ENCODE peak calls at places on chromosomes 11 and 22, in eight cellular contexts. A is K562, L is tibial nerve, T is A549, B is H1, W is GM12878, C is stomach, U is upper lobe of left lung. N is an unnamed sample.

GRCh38 chr11:63673579-63673978 is 2.4 kb upstream of the ATL3 start:
- DNase-seq in W (no peak), T (no peak), B (no peak), A (no peak), L (no peak), U (no peak), C (no peak), N (no peak)

GRCh38 chr22:20799449-20799848 is 25.5 kb downstream of the SERPIND1 start:
- DNase-seq in B (no peak), A (no peak), U (no peak), W (no peak), L (no peak), C (no peak), T (no peak), N (no peak)

GRCh38 chr22:27537481-27537891 is 264.1 kb downstream of the MN1 start:
- DNase-seq in A (no peak), B (no peak), U (no peak), C (no peak), W (no peak), L (no peak), T (no peak), N (peak)

GRCh38 chr11:33735426-33736147 is 636 bp downstream of the CD59 start:
- DNase-seq in L (no peak), T (peak), U (peak), C (peak), W (peak), A (peak), B (no peak), N (no peak)

GRCh38 chr11:121540627-121541026 is 87.9 kb upstream of the SORL1-AS1 start:
- DNase-seq in B (no peak), L (no peak), U (no peak), C (no peak), W (peak), T (no peak), A (no peak), N (no peak)

GRCh38 chr11:10762913-10763421 is 11.9 kb downstream of the CTR9 start:
- DNase-seq in T (no peak), W (no peak), B (no peak), C (no peak), L (no peak), U (no peak), A (no peak), N (no peak)

GRCh38 chr11:89477175-89477574 is 14.0 kb downstream of the NOX4 start:
- DNase-seq in U (no peak), W (no peak), B (no peak), C (peak), L (no peak), A (no peak), T (peak), N (no peak)

GRCh38 chr22:23754220-23754919 is at the start of gene VPREB3:
- DNase-seq in U (no peak), W (no peak), L (no peak), B (no peak), T (no peak), C (no peak), A (no peak), N (no peak)

GRCh38 chr22:24008022-24008283 is 2.7 kb upstream of the GSTT4 start:
- DNase-seq in A (no peak), C (no peak), L (no peak), W (no peak), U (no peak), T (no peak), B (no peak), N (peak)

GRCh38 chr11:95398437-95399112 is 167.6 kb upstream of the SESN3 start:
- DNase-seq in W (no peak), T (peak), A (peak), C (no peak), B (no peak), U (no peak), L (no peak), N (no peak)

GRCh38 chr11:26823963-26824362 is 102.1 kb upstream of the SLC5A12 start:
- DNase-seq in U (no peak), A (no peak), C (no peak), B (no peak), L (no peak), T (no peak), W (no peak), N (no peak)

GRCh38 chr11:113690619-113691569 is 15.2 kb downstream of the TMPRSS5 start:
- DNase-seq in C (peak), B (peak), U (no peak), L (peak), W (no peak), T (peak), A (peak), N (no peak)

GRCh38 chr22:36360871-36361383 is 26.8 kb downstream of the MYH9 start:
- DNase-seq in A (no peak), U (no peak), B (no peak), L (no peak), C (no peak), W (no peak), T (no peak), N (no peak)

GRCh38 chr11:46912526-46913150 is 5.7 kb downstream of the LRP4 start:
- DNase-seq in L (no peak), C (no peak), B (peak), A (no peak), T (no peak), W (no peak), U (no peak), N (no peak)

GRCh38 chr11:114562166-114562916 is 2.7 kb upstream of the NXPE1 start:
- DNase-seq in W (no peak), U (no peak), A (no peak), C (no peak), L (no peak), T (no peak), B (no peak), N (no peak)

GRCh38 chr11:85826096-85826855 is 15.3 kb upstream of the SYTL2 start:
- DNase-seq in T (peak), W (no peak), C (no peak), B (no peak), A (peak), L (no peak), U (no peak), N (no peak)

GRCh38 chr11:23540101-23540561 is 679.9 kb upstream of the CCDC179 start:
- DNase-seq in W (peak), L (no peak), C (no peak), T (peak), B (peak), U (no peak), A (peak), N (peak)

GRCh38 chr11:113176971-113177370 is 137.4 kb upstream of the TTC12 start:
- DNase-seq in C (no peak), B (no peak), W (no peak), T (no peak), L (no peak), A (no peak), U (no peak), N (no peak)

GRCh38 chr11:78907636-78908035 is 333.0 kb upstream of the NARS2 start:
- DNase-seq in T (no peak), C (no peak), A (no peak), B (no peak), L (no peak), W (no peak), U (no peak), N (no peak)

GRCh38 chr22:38025514-38025913 is 31.7 kb upstream of the PICK1 start:
- DNase-seq in C (no peak), T (no peak), A (no peak), U (no peak), B (no peak), W (no peak), L (no peak), N (no peak)

GRCh38 chr22:39236321-39237275 is 8.2 kb downstream of the PDGFB start:
- DNase-seq in U (peak), B (no peak), T (no peak), A (peak), W (peak), C (peak), L (no peak), N (no peak)

GRCh38 chr11:114377612-114378267 is 22.6 kb downstream of the C11orf71 start:
- DNase-seq in T (no peak), L (no peak), U (no peak), A (no peak), B (no peak), C (no peak), W (no peak), N (no peak)

GRCh38 chr11:2750601-2751522 is 51.1 kb upstream of the KCNQ1OT1 start:
- DNase-seq in W (no peak), U (no peak), L (no peak), B (no peak), T (no peak), C (peak), A (no peak), N (peak)

GRCh38 chr11:31106963-31107576 is 262.5 kb downstream of the DCDC1 start:
- DNase-seq in C (peak), L (peak), B (peak), W (no peak), U (peak), T (peak), A (peak), N (no peak)

GRCh38 chr11:124643605-124644425 is 21.2 kb downstream of the TBRG1 start:
- DNase-seq in L (no peak), A (peak), U (no peak), B (no peak), C (no peak), W (no peak), T (no peak), N (no peak)

GRCh38 chr11:128719556-128719824 is 25.6 kb downstream of the FLI1 start:
- DNase-seq in A (no peak), C (no peak), T (no peak), L (no peak), U (no peak), B (no peak), W (no peak), N (no peak)

GRCh38 chr11:67136156-67136555 is 17.1 kb downstream of the KDM2A start:
- DNase-seq in T (no peak), B (no peak), U (no peak), L (no peak), W (no peak), C (no peak), A (no peak), N (no peak)

GRCh38 chr11:67652965-67653845 is 2.7 kb upstream of the ACY3 start:
- DNase-seq in W (no peak), B (no peak), C (no peak), L (no peak), T (no peak), U (no peak), A (no peak), N (no peak)

GRCh38 chr22:23874871-23875270 is 17.2 kb downstream of the SLC2A11 start:
- DNase-seq in W (no peak), C (no peak), L (no peak), T (no peak), B (no peak), A (no peak), U (no peak), N (no peak)

GRCh38 chr11:123041185-123041584 is 20.8 kb downstream of the HSPA8 start:
- DNase-seq in L (no peak), T (no peak), B (no peak), U (no peak), W (no peak), C (no peak), A (no peak), N (no peak)

GRCh38 chr11:117663826-117664225 is 133.2 kb downstream of the DSCAML1 start:
- DNase-seq in C (no peak), U (no peak), W (no peak), L (no peak), B (no peak), T (no peak), A (no peak), N (peak)

GRCh38 chr11:107439586-107440201 is 17.9 kb downstream of the CWF19L2 start:
- DNase-seq in U (no peak), B (no peak), W (no peak), T (no peak), A (no peak), L (no peak), C (no peak), N (no peak)

GRCh38 chr22:41369837-41370236 is 11.9 kb upstream of the TEF start:
- DNase-seq in T (no peak), B (no peak), L (no peak), U (no peak), W (no peak), A (no peak), C (no peak), N (no peak)

GRCh38 chr11:119134389-119134978 is 13.1 kb downstream of the HINFP start:
- DNase-seq in C (no peak), B (no peak), T (peak), A (no peak), L (no peak), U (no peak), W (no peak), N (no peak)

GRCh38 chr11:20238712-20239111 is 78.4 kb upstream of the DBX1 start:
- DNase-seq in U (peak), L (no peak), W (no peak), B (no peak), T (no peak), A (no peak), C (no peak), N (no peak)

GRCh38 chr22:29073618-29074275 is 912 bp downstream of the KREMEN1 start:
- DNase-seq in W (no peak), T (no peak), L (no peak), U (peak), A (no peak), C (peak), B (no peak), N (no peak)

GRCh38 chr11:122731500-122731913 is 76.0 kb downstream of the UBASH3B start:
- DNase-seq in B (no peak), T (peak), W (no peak), C (no peak), U (no peak), A (no peak), L (no peak), N (no peak)

GRCh38 chr22:26484360-26484706 is 656 bp downstream of the SRRD start:
- DNase-seq in B (no peak), U (no peak), T (no peak), L (no peak), W (no peak), C (no peak), A (no peak), N (no peak)

GRCh38 chr22:26485013-26485412 is 1.3 kb downstream of the SRRD start:
- DNase-seq in C (no peak), W (no peak), U (no peak), T (no peak), L (no peak), B (no peak), A (no peak), N (no peak)

GRCh38 chr22:26483043-26483438 is 542 bp downstream of the HPS4 start:
- DNase-seq in W (no peak), L (no peak), C (no peak), A (peak), U (no peak), T (no peak), B (no peak), N (no peak)

GRCh38 chr22:26482171-26482570 is 1.4 kb downstream of the HPS4 start:
- DNase-seq in T (no peak), B (no peak), W (no peak), C (no peak), L (no peak), U (no peak), A (no peak), N (no peak)

GRCh38 chr22:26483439-26484359 is at the start of the genes HPS4 and SRRD:
- DNase-seq in B (peak), W (peak), L (peak), C (peak), U (peak), T (peak), A (peak), N (peak)
- TF ChIP-seq POLR2A in B (peak), W (peak), L (peak), C (no peak), U (peak), T (peak), A (peak), N (peak)

DNA sequence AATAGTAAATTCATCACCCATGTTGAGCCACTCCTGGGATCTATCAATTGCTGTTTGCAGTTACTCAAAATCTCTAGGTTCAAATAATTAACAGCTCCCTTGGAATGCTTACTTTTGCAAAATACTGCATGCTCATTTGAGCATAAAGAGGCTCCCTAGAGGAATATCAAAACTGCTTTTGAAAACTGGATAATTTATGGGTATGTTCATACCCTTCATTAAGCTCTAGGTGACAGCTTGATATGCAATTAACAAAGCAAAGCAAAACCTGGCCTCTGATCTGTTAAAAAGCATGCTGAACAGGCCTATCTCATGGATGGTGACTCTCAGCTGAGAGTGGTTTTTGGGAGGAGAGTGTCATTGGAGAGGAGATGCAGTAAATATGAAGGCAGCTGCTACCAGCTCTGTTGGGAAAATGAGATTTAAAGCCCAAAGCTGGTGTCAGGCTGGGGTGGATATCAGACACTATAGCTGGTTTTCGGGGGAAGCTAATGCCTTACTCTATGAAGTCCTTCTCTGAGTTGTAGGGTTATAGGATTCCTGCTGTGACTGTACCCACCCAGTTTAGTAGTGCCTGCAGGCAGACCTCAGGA is 110.9 kb downstream of the RASSF10 start:
- DNase-seq in U (no peak), C (no peak), W (no peak), T (no peak), A (no peak), B (no peak), L (no peak), N (no peak)
- TF ChIP-seq EP300 in U (no peak), C (no peak), W (no peak), T (no peak), A (no peak), B (no peak), L (no peak), N (no peak)

GRCh38 chr11:93773045-93773477 is 11.0 kb upstream of the MED17 start:
- DNase-seq in C (no peak), W (no peak), L (no peak), U (no peak), A (no peak), T (no peak), B (no peak), N (no peak)

GRCh38 chr11:93770160-93770559 is 13.9 kb upstream of the MED17 start:
- DNase-seq in T (no peak), L (no peak), A (no peak), U (no peak), W (no peak), C (no peak), B (no peak), N (no peak)

GRCh38 chr11:93773601-93774200 is 10.4 kb upstream of the MED17 start:
- DNase-seq in B (no peak), W (no peak), A (no peak), L (no peak), C (no peak), U (no peak), T (no peak), N (no peak)

GRCh38 chr11:93772123-93772522 is 12.0 kb upstream of the MED17 start:
- DNase-seq in C (no peak), L (no peak), U (no peak), W (no peak), B (no peak), T (no peak), A (no peak), N (no peak)

DNA sequence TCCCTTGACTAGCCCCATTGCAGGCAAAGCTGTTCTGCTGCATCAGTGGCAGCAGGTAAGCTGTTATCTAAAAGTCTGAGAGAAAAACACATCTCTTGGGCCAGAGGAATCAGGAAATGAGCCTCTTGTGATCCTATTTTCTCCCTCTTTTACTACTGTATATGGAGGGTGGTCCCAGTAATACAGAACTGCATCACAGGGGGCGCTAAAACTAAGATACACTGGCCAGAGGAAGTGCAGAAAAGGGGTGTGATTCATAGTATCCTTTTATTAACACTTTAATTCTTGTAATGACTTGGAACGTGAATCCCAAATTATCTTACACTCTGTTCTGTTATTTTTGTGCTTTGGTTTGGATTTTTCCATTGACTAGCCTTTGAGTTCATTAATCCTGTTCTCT is 8.8 kb upstream of the MED17 start:
- DNase-seq in L (no peak), C (no peak), B (no peak), T (peak), U (no peak), W (no peak), A (peak), N (no peak)
- H3K4me3 ChIP-seq in L (no peak), C (no peak), B (no peak), T (no peak), U (no peak), W (no peak), A (no peak), N (no peak)

GRCh38 chr11:65870307-65870658 is 2.3 kb downstream of the EFEMP2 start:
- DNase-seq in B (no peak), W (no peak), A (no peak), C (no peak), L (no peak), U (no peak), T (no peak), N (no peak)

GRCh38 chr11:65870706-65871681 is 1.6 kb downstream of the EFEMP2 start:
- DNase-seq in T (no peak), L (no peak), C (no peak), A (no peak), W (no peak), U (no peak), B (no peak), N (peak)

GRCh38 chr11:65868907-65869306 is 3.7 kb downstream of the EFEMP2 start:
- DNase-seq in C (no peak), B (no peak), T (no peak), A (no peak), U (no peak), W (no peak), L (no peak), N (no peak)

GRCh38 chr11:65868076-65868667 is 4.4 kb downstream of the EFEMP2 start:
- DNase-seq in L (no peak), B (no peak), W (no peak), A (no peak), U (no peak), T (no peak), C (no peak), N (peak)

DNA sequence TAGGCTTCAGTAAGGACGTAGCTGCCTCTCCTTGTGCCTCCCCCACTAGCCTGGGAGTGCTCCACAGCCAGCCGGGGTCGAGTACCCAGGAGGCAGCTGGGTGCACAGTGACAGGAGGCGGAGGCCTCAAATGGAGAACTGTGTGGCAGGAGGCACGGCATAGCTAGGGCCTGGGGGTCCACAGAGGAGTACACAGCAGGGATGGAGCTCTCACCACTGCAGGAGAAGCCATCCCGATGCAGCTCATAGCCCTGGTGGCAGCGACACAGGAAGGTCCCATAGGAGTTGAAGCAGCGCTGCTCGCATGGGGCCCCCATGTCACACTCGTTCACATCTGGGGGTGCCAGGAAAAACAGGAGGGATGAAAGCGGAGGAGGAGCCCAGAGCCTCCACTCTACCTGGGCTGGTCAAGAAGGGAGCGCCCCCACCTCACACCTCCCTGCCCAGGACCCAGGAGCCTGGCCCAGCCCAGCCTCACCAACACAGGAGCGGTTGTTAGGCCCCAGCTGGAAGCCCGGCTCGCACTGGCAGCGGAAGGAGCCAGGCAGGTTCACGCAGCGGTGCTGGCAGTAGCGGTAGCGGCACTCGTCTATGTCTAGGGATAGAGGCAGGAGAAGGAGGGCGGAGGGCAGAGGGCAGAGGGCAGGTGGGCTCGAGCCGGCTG is 2.8 kb downstream of the EFEMP2 start:
- DNase-seq in L (no peak), B (no peak), W (no peak), U (no peak), T (no peak), C (no peak), A (no peak), N (peak)
- TF ChIP-seq POLR2A in L (no peak), B (no peak), W (peak), U (no peak), T (peak), C (no peak), A (peak), N (no peak)